ENCODE peak calls at places on chromosomes 11 and 22, in four cellular contexts. One of them, this sample, is unnamed.

GRCh38 chr11:102047305-102047924 is at the start of gene CFAP300:
- DNase-seq in dorsolateral prefrontal cortex: peak
- DNase-seq in activated CD8-positive, alpha-beta memory T cell treated with anti-CD3 and anti-CD28 coated beads, Interleukin-2, amount 50 U/mL, for 4 hours: peak
- DNase-seq in bronchial epithelial cell: peak
- DNase-seq in this sample: peak

GRCh38 chr22:32020117-32020516 is 22.9 kb upstream of the SLC5A1 start:
- DNase-seq in activated CD8-positive, alpha-beta memory T cell treated with anti-CD3 and anti-CD28 coated beads, Interleukin-2, amount 50 U/mL, for 4 hours: no peak
- DNase-seq in bronchial epithelial cell: peak
- DNase-seq in dorsolateral prefrontal cortex: no peak
- DNase-seq in this sample: peak

GRCh38 chr22:44795701-44796630 is 43.6 kb downstream of the ARHGAP8 start:
- DNase-seq in activated CD8-positive, alpha-beta memory T cell treated with anti-CD3 and anti-CD28 coated beads, Interleukin-2, amount 50 U/mL, for 4 hours: no peak
- DNase-seq in dorsolateral prefrontal cortex: no peak
- DNase-seq in bronchial epithelial cell: no peak
- DNase-seq in this sample: no peak

GRCh38 chr11:8213390-8213789 is 44.6 kb upstream of the RIC3 start:
- DNase-seq in activated CD8-positive, alpha-beta memory T cell treated with anti-CD3 and anti-CD28 coated beads, Interleukin-2, amount 50 U/mL, for 4 hours: no peak
- DNase-seq in bronchial epithelial cell: no peak
- DNase-seq in dorsolateral prefrontal cortex: no peak
- DNase-seq in this sample: no peak

GRCh38 chr11:103367650-103368049 is 258.4 kb downstream of the DYNC2H1 start:
- DNase-seq in dorsolateral prefrontal cortex: no peak
- DNase-seq in bronchial epithelial cell: no peak
- DNase-seq in activated CD8-positive, alpha-beta memory T cell treated with anti-CD3 and anti-CD28 coated beads, Interleukin-2, amount 50 U/mL, for 4 hours: no peak
- DNase-seq in this sample: no peak

GRCh38 chr11:70603064-70603755 is 204.9 kb downstream of the CTTN start:
- DNase-seq in dorsolateral prefrontal cortex: no peak
- DNase-seq in bronchial epithelial cell: no peak
- DNase-seq in activated CD8-positive, alpha-beta memory T cell treated with anti-CD3 and anti-CD28 coated beads, Interleukin-2, amount 50 U/mL, for 4 hours: no peak
- DNase-seq in this sample: no peak

GRCh38 chr11:12110714-12111481 is 508 bp downstream of the MICAL2 start:
- DNase-seq in activated CD8-positive, alpha-beta memory T cell treated with anti-CD3 and anti-CD28 coated beads, Interleukin-2, amount 50 U/mL, for 4 hours: peak
- DNase-seq in bronchial epithelial cell: no peak
- DNase-seq in dorsolateral prefrontal cortex: no peak
- DNase-seq in this sample: peak

GRCh38 chr11:61985863-61986262 is 18.4 kb upstream of the FTH1 start:
- DNase-seq in activated CD8-positive, alpha-beta memory T cell treated with anti-CD3 and anti-CD28 coated beads, Interleukin-2, amount 50 U/mL, for 4 hours: no peak
- DNase-seq in bronchial epithelial cell: peak
- DNase-seq in dorsolateral prefrontal cortex: no peak
- DNase-seq in this sample: no peak

GRCh38 chr11:116294630-116295029 is 478.2 kb downstream of the BUD13 start:
- DNase-seq in dorsolateral prefrontal cortex: no peak
- DNase-seq in bronchial epithelial cell: peak
- DNase-seq in activated CD8-positive, alpha-beta memory T cell treated with anti-CD3 and anti-CD28 coated beads, Interleukin-2, amount 50 U/mL, for 4 hours: no peak
- DNase-seq in this sample: peak

GRCh38 chr11:33891714-33892327 is at the start of gene LMO2:
- DNase-seq in activated CD8-positive, alpha-beta memory T cell treated with anti-CD3 and anti-CD28 coated beads, Interleukin-2, amount 50 U/mL, for 4 hours: no peak
- DNase-seq in dorsolateral prefrontal cortex: no peak
- DNase-seq in bronchial epithelial cell: peak
- DNase-seq in this sample: no peak